ENCODE peak calls at places on chromosomes 1 and 21, in five cellular contexts. X is psoas muscle, J is breast epithelium, B is GM23338, D is AG04449. T is an unnamed sample.

GRCh38 chr1:97903626-97904025 is 17.2 kb downstream of the DPYD start:
- DNase-seq in X (no peak), J (no peak), B (no peak), D (no peak), T (peak)

GRCh38 chr1:79355073-79355472 is 348.5 kb upstream of the ADGRL4 start:
- DNase-seq in X (no peak), J (no peak), B (no peak), D (peak), T (peak)

GRCh38 chr21:29721242-29721641 is 218.6 kb downstream of the GRIK1 start:
- DNase-seq in X (no peak), J (no peak), B (no peak), D (no peak), T (no peak)

GRCh38 chr1:203306970-203307541 is 1.7 kb downstream of the BTG2 start:
- DNase-seq in X (no peak), J (no peak), B (no peak), D (no peak), T (no peak)

GRCh38 chr1:33388989-33389771 is 41.7 kb downstream of the PHC2 start:
- DNase-seq in X (no peak), J (no peak), B (no peak), D (peak), T (peak)

GRCh38 chr1:54012008-54012325 is 6.0 kb downstream of the LDLRAD1 start:
- DNase-seq in X (no peak), J (no peak), B (no peak), D (no peak), T (no peak)

GRCh38 chr1:31799895-31800676 is 15.7 kb downstream of the SPOCD1 start:
- DNase-seq in X (no peak), J (no peak), B (no peak), D (no peak), T (no peak)

GRCh38 chr1:47527653-47528272 is 89.9 kb downstream of the FOXD2 start:
- DNase-seq in X (no peak), J (no peak), B (peak), D (no peak), T (peak)

GRCh38 chr1:192904438-192904895 is 95.6 kb downstream of the RGS2 start:
- DNase-seq in X (no peak), J (no peak), B (no peak), D (peak), T (peak)

GRCh38 chr1:160373696-160374095 is 6.8 kb downstream of the NHLH1 start:
- DNase-seq in X (no peak), J (no peak), B (no peak), D (no peak), T (peak)

GRCh38 chr1:199096601-199097000 is 457.8 kb downstream of the PTPRC start:
- DNase-seq in X (no peak), J (no peak), B (no peak), D (no peak), T (no peak)

GRCh38 chr1:179034720-179035119 is 9.0 kb downstream of the FAM20B start:
- DNase-seq in X (no peak), J (no peak), B (no peak), D (peak), T (peak)

GRCh38 chr1:56284933-56285332 is 294.4 kb downstream of the PLPP3 start:
- DNase-seq in X (peak), J (no peak), B (peak), D (peak), T (peak)

GRCh38 chr21:33541756-33542639 is at the start of gene GART:
- DNase-seq in X (peak), J (peak), B (peak), D (no peak), T (peak)

GRCh38 chr1:88504601-88505000 is 179.5 kb upstream of the PKN2 start:
- DNase-seq in X (no peak), J (no peak), B (no peak), D (no peak), T (no peak)

GRCh38 chr1:12153181-12153785 is 13.5 kb upstream of the TNFRSF1B start:
- DNase-seq in X (peak), J (no peak), B (no peak), D (peak), T (peak)

GRCh38 chr1:18199462-18199861 is 91.9 kb downstream of the IGSF21 start:
- DNase-seq in X (no peak), J (no peak), B (peak), D (no peak), T (no peak)

GRCh38 chr1:38152351-38153082 is 105.9 kb upstream of the POU3F1 start:
- DNase-seq in X (no peak), J (no peak), B (no peak), D (no peak), T (no peak)

GRCh38 chr1:11342677-11343076 is 69.7 kb downstream of the UBIAD1 start:
- DNase-seq in X (no peak), J (no peak), B (no peak), D (no peak), T (no peak)

GRCh38 chr1:186884266-186884665 is 55.5 kb downstream of the PLA2G4A start:
- DNase-seq in X (no peak), J (no peak), B (no peak), D (peak), T (no peak)

GRCh38 chr1:45499415-45499769 is 481 bp downstream of the CCDC163 start:
- DNase-seq in X (no peak), J (no peak), B (no peak), D (no peak), T (peak)

GRCh38 chr1:177185209-177185608 is 14.5 kb downstream of the BRINP2 start:
- DNase-seq in X (no peak), J (no peak), B (peak), D (no peak), T (peak)
- TF ChIP-seq CTCF in X (peak), J (no peak), B (peak), D (no peak), T (peak)

GRCh38 chr1:93079685-93080141 is 630 bp downstream of the MTF2 start:
- DNase-seq in X (peak), J (peak), B (peak), D (no peak), T (no peak)
- TF ChIP-seq CTCF in X (no peak), J (no peak), B (no peak), D (no peak), T (no peak)

GRCh38 chr1:205275133-205275532 is 46.4 kb downstream of the NUAK2 start:
- DNase-seq in X (no peak), J (peak), B (no peak), D (no peak), T (no peak)
- TF ChIP-seq CTCF in X (no peak), J (no peak), B (no peak), D (no peak), T (no peak)

DNA sequence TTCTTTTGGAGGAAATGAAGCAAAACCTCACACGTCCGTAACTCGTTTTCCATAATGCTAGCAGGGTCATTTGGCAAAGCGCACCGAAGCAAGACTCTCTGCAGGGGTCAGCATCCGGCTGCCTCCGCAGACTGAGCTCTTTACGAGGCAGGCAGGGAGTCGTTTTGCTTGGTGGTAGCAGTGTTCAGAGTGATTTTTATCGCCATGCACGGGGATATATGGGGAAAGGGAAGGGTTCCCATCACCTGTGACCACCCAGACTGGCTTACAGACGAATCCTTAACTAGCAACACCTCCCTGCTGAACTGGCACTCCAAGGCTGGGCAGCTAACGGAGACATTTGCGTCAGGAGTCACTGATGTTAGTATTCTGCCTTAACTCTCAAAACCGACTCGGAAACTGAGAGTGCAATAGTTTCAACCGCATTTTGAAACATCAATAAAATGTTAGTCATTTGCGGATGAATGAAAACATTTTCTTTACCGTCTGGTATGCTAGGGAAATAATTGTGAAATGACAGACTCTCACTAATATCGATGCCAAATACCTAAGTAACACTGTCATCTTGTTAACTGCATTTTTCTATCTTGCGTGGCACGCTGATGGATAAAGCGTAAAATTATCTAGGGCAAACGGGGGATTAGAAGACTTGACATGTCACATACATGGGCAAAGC is 2.2 kb upstream of the NEGR1 start:
- DNase-seq in X (peak), J (no peak), B (peak), D (peak), T (peak)
- TF ChIP-seq CTCF in X (no peak), J (no peak), B (peak), D (no peak), T (peak)

GRCh38 chr1:3319874-3320245 is 134.6 kb upstream of the ARHGEF16 start:
- DNase-seq in X (no peak), J (no peak), B (peak), D (no peak), T (peak)

GRCh38 chr1:3321559-3322439 is 132.7 kb upstream of the ARHGEF16 start:
- DNase-seq in X (no peak), J (no peak), B (no peak), D (no peak), T (no peak)

GRCh38 chr1:3322440-3323020 is 131.9 kb upstream of the ARHGEF16 start:
- DNase-seq in X (no peak), J (no peak), B (no peak), D (no peak), T (no peak)

GRCh38 chr1:3318329-3318728 is 136.1 kb upstream of the ARHGEF16 start:
- DNase-seq in X (no peak), J (no peak), B (no peak), D (no peak), T (no peak)

DNA sequence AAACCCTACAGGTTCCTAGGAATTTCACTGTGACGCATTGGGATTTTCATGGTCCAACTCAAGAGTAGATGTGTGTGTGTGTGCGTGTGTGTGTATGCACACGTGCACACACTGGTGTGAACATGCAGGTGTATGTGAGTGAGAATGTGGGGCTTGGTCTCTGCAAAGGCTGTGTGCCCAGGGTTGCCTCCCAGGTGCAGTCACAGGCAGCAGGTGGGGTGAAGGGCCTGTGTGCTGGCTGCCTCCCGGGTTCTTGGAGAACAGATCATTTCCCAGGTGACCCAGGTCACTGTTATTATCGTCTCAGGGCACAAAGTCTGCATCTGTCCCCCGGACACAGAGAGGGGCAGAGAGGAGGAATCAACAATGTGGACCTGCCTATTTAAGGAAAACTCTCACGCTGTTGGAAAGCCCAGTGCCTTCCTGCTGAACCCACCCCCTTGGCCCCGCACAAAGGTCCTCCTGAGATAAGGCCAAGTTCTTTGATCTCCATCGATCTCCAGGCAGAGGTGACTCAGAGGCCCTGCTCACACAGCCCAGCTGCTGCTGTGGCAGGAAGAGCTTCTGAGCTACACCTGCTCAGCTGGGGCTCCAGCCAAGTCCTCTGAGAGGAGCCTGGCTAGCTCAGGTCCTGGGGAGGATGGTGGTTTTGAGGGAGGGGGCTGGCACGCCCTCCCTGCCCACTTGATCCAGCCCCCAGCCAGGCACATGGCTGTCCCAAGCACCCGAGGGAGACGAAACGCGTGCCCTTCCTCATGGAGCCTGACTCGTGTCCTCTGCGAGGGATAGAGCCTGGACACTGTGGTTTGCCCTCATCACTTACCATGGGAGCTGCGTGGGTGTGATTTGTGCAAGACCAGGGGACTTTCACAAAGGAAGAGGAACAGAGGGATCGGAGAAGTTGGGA is 134.0 kb upstream of the ARHGEF16 start:
- DNase-seq in X (no peak), J (no peak), B (no peak), D (no peak), T (no peak)
- TF ChIP-seq CTCF in X (no peak), J (no peak), B (no peak), D (no peak), T (no peak)

DNA sequence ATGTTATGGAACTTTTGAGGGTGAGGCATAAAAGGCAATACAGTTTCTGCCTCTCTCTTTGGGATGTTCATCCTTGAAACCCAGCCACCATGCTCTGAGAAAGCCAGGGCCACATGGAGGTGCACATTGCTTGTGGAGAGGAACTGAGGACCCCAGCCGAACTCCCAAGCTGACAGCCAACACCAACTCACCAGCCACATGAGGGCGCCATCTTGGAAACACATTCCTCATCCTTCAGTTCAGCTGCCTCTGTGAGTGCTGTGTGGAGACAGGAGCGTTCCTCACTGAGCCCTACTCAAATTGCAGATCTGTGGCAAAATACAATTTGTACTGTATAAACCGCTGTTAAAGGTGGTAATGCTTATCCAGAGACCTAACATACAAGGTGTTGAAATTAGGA is 137.5 kb downstream of the GABPA start:
- DNase-seq in X (no peak), J (no peak), B (peak), D (no peak), T (no peak)
- TF ChIP-seq CTCF in X (no peak), J (no peak), B (peak), D (no peak), T (peak)

GRCh38 chr1:61080408-61081134 is 1.8 kb upstream of the NFIA start:
- DNase-seq in X (no peak), J (no peak), B (peak), D (no peak), T (no peak)

GRCh38 chr1:61079276-61079897 is 3.0 kb upstream of the NFIA start:
- DNase-seq in X (no peak), J (no peak), B (peak), D (no peak), T (no peak)

GRCh38 chr1:61078611-61079010 is 3.8 kb upstream of the NFIA start:
- DNase-seq in X (no peak), J (no peak), B (peak), D (no peak), T (peak)

GRCh38 chr1:61081135-61081636 is 1.2 kb upstream of the NFIA start:
- DNase-seq in X (no peak), J (no peak), B (peak), D (no peak), T (no peak)

DNA sequence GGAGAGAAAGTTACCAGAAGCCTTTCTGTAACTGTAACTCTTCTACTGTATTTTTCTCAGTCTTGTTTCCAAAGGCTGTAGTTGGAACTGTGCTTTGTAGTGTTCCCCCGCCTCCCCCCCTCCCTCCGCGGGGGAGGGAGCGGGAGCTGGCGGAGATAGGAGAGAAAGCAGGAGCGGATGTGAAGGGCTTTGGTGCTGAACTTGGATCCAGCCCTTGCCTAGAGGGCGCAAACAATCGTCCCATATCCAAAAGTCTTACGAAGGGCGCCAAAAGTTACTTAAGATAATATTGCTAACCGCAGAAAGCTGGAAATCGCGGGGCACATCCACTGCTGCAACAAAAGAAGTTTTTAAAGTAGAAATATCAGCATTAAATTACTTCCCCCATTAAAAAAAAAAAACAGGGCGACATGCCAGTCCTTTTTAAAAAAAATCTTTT is 2.4 kb upstream of the NFIA start:
- DNase-seq in X (peak), J (peak), B (peak), D (no peak), T (peak)
- TF ChIP-seq CTCF in X (peak), J (no peak), B (peak), D (peak), T (peak)

GRCh38 chr1:107526524-107527198 is 385.8 kb downstream of the NTNG1 start:
- DNase-seq in X (no peak), J (no peak), B (no peak), D (no peak), T (no peak)

GRCh38 chr1:107530543-107530942 is 389.7 kb downstream of the NTNG1 start:
- DNase-seq in X (no peak), J (no peak), B (no peak), D (no peak), T (no peak)

GRCh38 chr1:107532318-107532717 is 391.5 kb downstream of the NTNG1 start:
- DNase-seq in X (no peak), J (no peak), B (no peak), D (no peak), T (no peak)

GRCh38 chr1:107531065-107531908 is 390.4 kb downstream of the NTNG1 start:
- DNase-seq in X (no peak), J (no peak), B (no peak), D (no peak), T (no peak)

DNA sequence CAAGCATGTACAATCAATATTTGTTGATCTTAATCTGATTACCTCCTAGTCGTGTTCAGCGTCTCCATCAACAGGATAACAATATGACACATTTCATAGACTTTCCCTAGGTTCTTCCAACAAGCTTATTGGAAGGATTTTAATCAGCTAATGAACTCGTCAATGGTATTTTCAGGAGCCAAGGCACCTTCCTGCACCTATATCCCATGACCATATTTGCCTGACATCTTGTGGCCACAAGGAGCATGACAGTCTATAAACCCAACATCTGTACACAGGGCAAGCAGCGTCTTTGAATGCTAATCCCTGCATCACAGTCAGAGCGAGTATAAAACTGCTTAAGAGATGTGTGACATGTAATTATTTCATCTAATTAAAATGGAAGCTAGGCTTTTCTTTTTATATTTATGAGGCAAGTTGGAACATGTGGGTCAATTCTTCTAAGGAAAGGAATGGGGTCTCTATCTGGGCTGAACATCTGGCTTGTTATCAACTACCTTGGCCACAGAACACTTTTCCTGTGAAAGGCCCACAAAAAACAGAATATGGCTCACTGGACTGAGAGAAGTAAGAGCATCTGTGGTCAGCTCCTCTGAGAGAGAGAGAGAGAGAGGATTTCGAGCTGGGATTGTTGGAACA is 388.8 kb downstream of the NTNG1 start:
- DNase-seq in X (no peak), J (no peak), B (peak), D (peak), T (peak)
- TF ChIP-seq CTCF in X (peak), J (peak), B (peak), D (peak), T (peak)

DNA sequence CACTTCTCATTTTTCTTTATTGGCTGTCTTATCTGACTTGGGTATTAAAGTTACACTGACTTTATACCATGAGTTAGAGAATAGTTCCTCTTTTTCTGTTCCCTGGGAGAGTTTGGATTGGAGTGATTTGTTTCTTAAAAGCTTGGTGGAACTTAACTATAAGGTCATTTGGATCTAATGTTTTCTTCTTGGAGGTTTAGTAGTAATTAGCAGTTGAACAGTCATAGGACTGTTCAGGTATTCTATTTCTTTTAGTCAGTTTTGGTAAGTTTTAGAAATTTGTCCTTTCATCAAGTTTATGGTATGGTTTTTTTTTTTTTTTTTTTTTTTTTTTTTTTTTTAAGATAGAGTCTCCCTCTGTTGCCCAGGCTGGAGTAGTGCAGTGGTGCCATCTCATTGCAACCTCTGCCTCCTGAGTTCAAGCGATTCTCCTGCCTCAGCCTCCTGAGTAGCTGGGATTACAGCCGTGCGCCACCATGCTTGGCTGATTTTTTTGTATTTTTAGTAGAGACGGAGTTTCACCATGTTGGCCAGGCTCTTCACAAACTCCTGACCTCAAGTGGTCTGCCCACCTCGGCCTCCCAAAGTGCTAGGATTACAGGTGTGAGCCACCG is 6.3 kb downstream of the TTC3 start:
- DNase-seq in X (no peak), J (no peak), B (peak), D (no peak), T (no peak)
- TF ChIP-seq CTCF in X (peak), J (no peak), B (peak), D (no peak), T (peak)

T was measured in choroid plexus epithelial cell.